ENCODE peak calls at places on chromosomes 16 and 17, in nine cellular contexts. C, U, J, R, Q, O, I, D and W are unnamed samples.

GRCh38 chr16:57341441-57342303 is 16.9 kb upstream of the CCL22 start:
- DNase-seq in O (peak; percentile 92), I (no peak), C (no peak), D (peak; percentile 95), Q (no peak), U (peak; percentile 9), J (peak; percentile 85), R (no peak), W (peak; percentile 85)

GRCh38 chr16:19281246-19281645 is 4.3 kb upstream of the CLEC19A start:
- DNase-seq in Q (no peak), I (no peak), C (no peak), R (no peak), U (no peak), J (no peak), O (no peak), D (no peak), W (no peak)

GRCh38 chr16:57617604-57618111 is 10.8 kb upstream of the ADGRG1 start:
- DNase-seq in Q (no peak), D (no peak), O (no peak), C (no peak), R (no peak), I (no peak), J (no peak), U (no peak), W (peak; percentile 41)

GRCh38 chr16:23302045-23302956 is at the start of gene SCNN1B:
- DNase-seq in C (no peak), O (no peak), I (no peak), D (no peak), Q (no peak), J (no peak), R (no peak), U (no peak), W (peak; percentile 62)

GRCh38 chr16:78505544-78506371 is 406.3 kb downstream of the WWOX start:
- DNase-seq in C (no peak), U (peak; percentile 2), Q (peak; percentile 92), O (peak; percentile 7), I (no peak), J (no peak), R (no peak), D (peak; percentile 65), W (peak; percentile 85)

GRCh38 chr16:65884018-65884417 is 482.5 kb upstream of the CDH5 start:
- DNase-seq in O (peak; percentile 65), Q (no peak), J (no peak), R (no peak), C (no peak), I (no peak), U (no peak), D (no peak), W (no peak)

GRCh38 chr16:30434852-30435251 is 5.0 kb upstream of the DCTPP1 start:
- DNase-seq in O (no peak), C (no peak), R (no peak), Q (no peak), J (no peak), U (no peak), I (no peak), D (no peak), W (no peak)

GRCh38 chr16:49951568-49952195 is 73.3 kb upstream of the CNEP1R1 start:
- DNase-seq in C (no peak), D (no peak), U (no peak), R (no peak), Q (no peak), O (no peak), J (no peak), I (no peak), W (no peak)

GRCh38 chr16:61681673-61682072 is 354.6 kb downstream of the CDH8 start:
- DNase-seq in D (no peak), U (no peak), C (no peak), O (no peak), Q (no peak), J (no peak), I (no peak), R (no peak), W (no peak)

GRCh38 chr16:27985981-27986380 is 77.5 kb downstream of the GSG1L start:
- DNase-seq in J (no peak), D (no peak), I (no peak), C (no peak), R (no peak), O (no peak), Q (no peak), U (no peak), W (no peak)

GRCh38 chr16:80377621-80378020 is 163.2 kb upstream of the DYNLRB2 start:
- DNase-seq in J (no peak), D (no peak), U (no peak), O (no peak), C (no peak), Q (no peak), R (no peak), I (no peak), W (no peak)

GRCh38 chr17:17902357-17902756 is 65.6 kb upstream of the SREBF1 start:
- DNase-seq in O (no peak), D (no peak), Q (peak; percentile 29), R (no peak), C (no peak), I (no peak), J (no peak), U (no peak), W (no peak)

GRCh38 chr17:55266051-55266957 is 1.5 kb downstream of the HLF start:
- DNase-seq in J (no peak), D (no peak), U (no peak), R (no peak), Q (peak; percentile 65), I (no peak), C (no peak), O (no peak), W (no peak)

GRCh38 chr17:5413682-5414081 is 5.8 kb downstream of the NUP88 start:
- DNase-seq in I (no peak), U (no peak), Q (no peak), D (peak; percentile 96), J (peak; percentile 87), R (no peak), C (no peak), O (peak; percentile 93), W (no peak)

GRCh38 chr17:69427486-69428197 is 13.1 kb downstream of the MAP2K6 start:
- DNase-seq in C (no peak), Q (no peak), R (no peak), O (no peak), U (no peak), J (no peak), I (no peak), D (peak; percentile 31), W (no peak)

GRCh38 chr17:38464723-38465419 is 36.6 kb downstream of the ARHGAP23 start:
- DNase-seq in C (no peak), D (peak; percentile 70), O (peak; percentile 91), J (peak; percentile 91), Q (peak; percentile 96), I (no peak), U (no peak), R (peak; percentile 39), W (peak; percentile 89)

GRCh38 chr16:25014500-25015147 is 545 bp downstream of the ARHGAP17 start:
- DNase-seq in R (no peak), I (peak; percentile 35), J (peak; percentile 46), Q (peak; percentile 80), C (peak; percentile 15), D (peak; percentile 44), O (peak; percentile 77), U (no peak), W (peak; percentile 53)

GRCh38 chr16:1656808-1657617 is 21.1 kb upstream of the JPT2 start:
- DNase-seq in C (no peak), U (no peak), Q (peak; percentile 84), D (no peak), J (no peak), O (no peak), I (no peak), R (no peak), W (no peak)

GRCh38 chr17:64022631-64023063 is 2.2 kb upstream of the ICAM2 start:
- DNase-seq in J (no peak), C (no peak), Q (no peak), O (no peak), I (no peak), D (no peak), R (no peak), U (no peak), W (peak; percentile 35)